ENCODE peak calls at places on chromosomes 7 and 10, in six cellular contexts. X is HFFc6, B is choroid plexus epithelial cell, E is RWPE2, U is Peyer's patch, P is AG20443. M is an unnamed sample.

GRCh38 chr10:110989016-110989415 is 69.6 kb downstream of the SHOC2 start:
- DNase-seq in X (no peak), B (peak; percentile 30), E (no peak), U (no peak), P (peak; percentile 11), M (no peak)

GRCh38 chr10:54133201-54133600 is 667.8 kb downstream of the PCDH15 start:
- DNase-seq in X (no peak), B (no peak), E (no peak), U (no peak), P (no peak), M (no peak)

GRCh38 chr7:96936621-96937020 is 68.7 kb upstream of the DLX6 start:
- DNase-seq in X (no peak), B (no peak), E (no peak), U (no peak), P (no peak), M (no peak)

GRCh38 chr10:3829193-3830050 is 44.4 kb upstream of the KLF6 start:
- DNase-seq in X (no peak), B (peak; percentile 37), E (no peak), U (no peak), P (no peak), M (no peak)

GRCh38 chr7:55190511-55191160 is 171.8 kb downstream of the EGFR start:
- DNase-seq in X (no peak), B (no peak), E (no peak), U (no peak), P (no peak), M (no peak)

GRCh38 chr7:1829111-1829510 is 159.0 kb downstream of the ELFN1 start:
- DNase-seq in X (no peak), B (no peak), E (no peak), U (no peak), P (no peak), M (no peak)

GRCh38 chr7:91068136-91068795 is 196.0 kb upstream of the FZD1 start:
- DNase-seq in X (no peak), B (no peak), E (no peak), U (no peak), P (no peak), M (no peak)

GRCh38 chr7:43528581-43529354 is 54.1 kb upstream of the STK17A start:
- DNase-seq in X (no peak), B (no peak), E (no peak), U (no peak), P (no peak), M (no peak)

GRCh38 chr7:123823898-123824753 is 20.8 kb upstream of the HYAL4 start:
- DNase-seq in X (no peak), B (no peak), E (no peak), U (no peak), P (no peak), M (no peak)

GRCh38 chr7:112252691-112253090 is 46.2 kb downstream of the ZNF277 start:
- DNase-seq in X (no peak), B (no peak), E (no peak), U (no peak), P (no peak), M (no peak)

GRCh38 chr7:110762514-110762913 is 328.4 kb upstream of the LRRN3 start:
- DNase-seq in X (no peak), B (peak; percentile 46), E (no peak), U (no peak), P (no peak), M (no peak)

M was measured in right lobe of liver.